ENCODE peak calls at places on chromosome 14, in ten cellular contexts. F, J, C, O, N, L, D, R, M and H are unnamed samples.
A peak's percentile ranks its signal among the peaks of the same experiment; 100 is the strongest.

GRCh38 chr14:57205953-57206352 is 62.8 kb downstream of the EXOC5 start:
- DNase-seq in C (no peak), O (no peak), N (no peak), M (no peak), F (no peak), R (no peak), D (no peak), L (no peak), J (no peak), H (no peak)

GRCh38 chr14:52052289-52052943 is 16.4 kb downstream of the NID2 start:
- DNase-seq in C (no peak), N (no peak), R (peak; percentile 78), L (no peak), D (peak; percentile 44), J (no peak), F (no peak), O (no peak), M (no peak), H (no peak)

GRCh38 chr14:78987006-78987405 is 816.8 kb downstream of the NRXN3 start:
- DNase-seq in J (no peak), C (no peak), L (no peak), M (no peak), O (no peak), D (no peak), R (no peak), F (no peak), N (no peak), H (no peak)

GRCh38 chr14:56143025-56143424 is 24.8 kb downstream of the PELI2 start:
- DNase-seq in R (no peak), D (no peak), L (no peak), O (no peak), F (no peak), C (no peak), M (no peak), N (no peak), J (no peak), H (no peak)

GRCh38 chr14:57833304-57833703 is 32.6 kb downstream of the SLC35F4 start:
- DNase-seq in J (peak; percentile 57), O (peak; percentile 85), R (no peak), D (peak; percentile 64), C (no peak), N (no peak), M (no peak), F (no peak), L (no peak), H (no peak)

GRCh38 chr14:24051162-24051788 is 534 bp upstream of the CARMIL3 start:
- DNase-seq in M (no peak), N (no peak), J (peak; percentile 78), L (no peak), C (peak; percentile 80), R (peak; percentile 68), O (peak; percentile 22), D (no peak), F (no peak), H (no peak)

GRCh38 chr14:73374218-73374617 is 84.1 kb downstream of the NUMB start:
- DNase-seq in L (no peak), O (no peak), J (no peak), D (no peak), F (no peak), R (no peak), C (no peak), N (no peak), M (no peak), H (no peak)

GRCh38 chr14:95498622-95499353 is 17.7 kb downstream of the SYNE3 start:
- DNase-seq in R (no peak), J (no peak), C (no peak), N (no peak), F (peak; percentile 45), O (peak; percentile 73), D (peak; percentile 27), M (no peak), L (no peak), H (no peak)

DNA sequence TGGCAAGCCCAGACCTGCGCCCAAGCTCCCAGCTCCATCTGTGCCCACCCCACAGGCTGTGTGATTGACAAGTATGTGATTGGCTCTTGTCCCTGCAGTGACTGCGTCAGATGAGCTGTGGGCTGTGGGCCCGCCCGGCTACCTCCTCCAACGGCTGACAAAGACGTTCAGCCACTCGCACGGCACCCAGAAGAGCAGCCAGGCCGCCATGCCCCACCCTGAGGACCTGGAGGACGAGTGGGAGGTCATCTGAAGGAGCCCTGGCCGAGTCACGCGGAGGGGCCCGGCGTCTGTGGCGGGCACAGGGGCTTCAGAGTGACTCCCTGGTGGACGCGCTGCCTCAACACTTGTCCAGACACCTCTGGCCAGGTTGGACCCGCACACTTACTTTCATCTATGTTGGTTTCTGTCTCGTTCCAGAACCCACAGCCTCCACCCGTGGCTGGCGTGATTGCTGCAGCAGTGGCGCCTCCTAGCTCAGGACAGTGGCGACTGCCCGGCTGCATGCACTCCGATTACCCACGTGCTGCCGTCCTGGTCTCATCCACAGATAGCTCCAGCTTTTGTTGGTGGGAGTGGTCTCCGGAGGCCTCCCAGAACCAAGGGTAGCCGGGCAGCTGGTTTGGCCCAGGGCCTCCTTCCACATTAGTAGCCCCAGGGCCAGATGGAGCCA is 11.4 kb downstream of the ANKRD9 start:
- DNase-seq in R (no peak), C (no peak), O (no peak), J (peak; percentile 86), F (no peak), D (no peak), N (peak; percentile 56), M (no peak), L (peak; percentile 76), H (no peak)
- TF ChIP-seq CTCF in R (no peak), C (no peak), O (no peak), J (peak; percentile 76), F (no peak), D (no peak), N (no peak), M (no peak), L (no peak), H (no peak)

DNA sequence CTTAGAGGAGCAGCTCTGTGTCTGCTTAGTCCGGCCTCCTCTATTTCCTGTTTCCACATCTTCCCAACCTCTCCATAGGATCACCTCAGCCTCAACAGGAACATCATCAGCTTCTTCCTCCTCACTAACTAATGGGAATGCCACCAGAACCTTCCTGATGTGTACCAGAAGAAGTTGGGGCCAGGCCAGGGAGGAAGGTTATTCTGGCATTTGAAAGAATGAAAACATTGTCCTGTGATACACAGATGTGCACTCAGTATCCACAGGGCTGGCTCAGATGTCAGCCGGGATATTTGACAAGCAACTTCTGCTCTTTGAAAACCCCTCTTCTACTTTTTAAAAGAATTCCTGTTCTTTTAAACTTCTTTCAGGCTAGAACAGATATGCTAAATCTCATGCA is 63.6 kb downstream of the TMEM30B start:
- DNase-seq in C (no peak), L (no peak), N (no peak), D (no peak), R (no peak), O (no peak), F (no peak), J (no peak), M (no peak), H (no peak)
- H3K4me1 ChIP-seq in C (no peaks in the 10 kb centered on the region), L (no peaks in the 10 kb centered on the region), N (no peaks in the 10 kb centered on the region), D (peaks cover 53% of the 10 kb centered on the region), R (no peaks in the 10 kb centered on the region), O (no peaks in the 10 kb centered on the region), F (no peaks in the 10 kb centered on the region), J (no peaks in the 10 kb centered on the region), M (no peaks in the 10 kb centered on the region), H (peaks cover 16% of the 10 kb centered on the region)

DNA sequence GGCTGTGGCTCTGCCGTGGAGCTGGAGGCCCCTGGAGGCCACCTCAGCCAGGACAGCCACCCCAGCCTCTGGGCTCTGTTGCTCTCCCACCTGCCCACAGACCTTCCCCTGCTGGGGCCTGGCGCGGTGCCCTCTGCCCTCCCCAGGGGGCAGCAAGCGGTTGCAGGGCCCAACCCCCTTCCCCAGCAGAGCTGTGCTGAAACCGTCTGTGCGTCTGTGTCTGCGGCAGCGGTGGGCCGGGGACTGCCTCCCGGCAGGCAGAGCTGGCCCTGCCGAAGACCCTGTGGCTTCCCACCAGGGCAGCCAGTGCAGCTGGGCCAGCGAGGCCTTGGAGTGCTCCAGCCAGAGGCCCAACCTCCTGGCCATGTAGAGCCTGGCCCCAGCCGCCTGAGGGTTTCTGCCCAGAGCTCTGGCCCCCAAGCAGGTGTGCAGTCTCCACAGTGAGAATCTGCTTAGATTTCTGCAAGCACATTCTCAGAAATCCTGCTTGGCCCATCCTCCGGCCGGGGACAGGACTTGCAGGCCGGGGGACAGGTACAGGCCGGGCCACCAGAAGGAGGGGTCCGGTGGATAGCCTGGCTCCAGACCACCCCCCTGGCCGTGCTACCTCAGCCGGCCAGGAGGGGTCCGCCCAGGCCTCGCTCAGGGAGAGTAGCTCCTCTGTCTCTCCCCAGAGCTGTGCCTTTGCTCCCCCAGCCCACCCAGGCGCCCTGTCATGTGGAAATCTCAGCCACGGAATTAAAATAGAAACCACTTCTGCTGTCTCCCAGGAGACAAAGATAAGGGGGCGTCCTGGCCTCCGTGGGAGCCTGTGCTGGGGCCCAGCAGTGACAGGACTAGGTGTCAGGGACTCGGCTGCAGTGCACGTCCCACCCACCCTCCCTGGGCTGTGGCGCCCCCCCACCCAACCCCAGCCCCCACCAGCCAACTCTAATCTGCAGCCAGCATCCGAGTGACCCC is 3.5 kb upstream of the CRIP2 start:
- DNase-seq in O (no peak), F (no peak), N (no peak), R (no peak), L (peak; percentile 84), C (no peak), M (no peak), J (peak; percentile 81), D (no peak), H (peak; percentile 78)
- TF ChIP-seq CTCF in O (no peak), F (no peak), N (no peak), R (no peak), L (no peak), C (no peak), M (no peak), J (peak; percentile 64), D (no peak), H (peak; percentile 44)

GRCh38 chr14:50795909-50796308 is 35.1 kb downstream of the NIN start:
- DNase-seq in F (no peak), R (no peak), J (no peak), C (no peak), L (no peak), M (no peak), O (no peak), D (no peak), N (no peak), H (no peak)

GRCh38 chr14:50796391-50796790 is 34.6 kb downstream of the NIN start:
- DNase-seq in N (no peak), O (no peak), C (no peak), L (no peak), J (no peak), R (no peak), D (no peak), F (no peak), M (no peak), H (no peak)

GRCh38 chr14:50795127-50795526 is 35.8 kb downstream of the NIN start:
- DNase-seq in L (no peak), D (no peak), J (no peak), N (no peak), O (no peak), F (no peak), M (no peak), R (no peak), C (no peak), H (no peak)

GRCh38 chr14:50798048-50798421 is 32.9 kb downstream of the NIN start:
- DNase-seq in L (no peak), J (no peak), M (no peak), N (no peak), D (no peak), F (no peak), R (no peak), O (no peak), C (no peak), H (no peak)

DNA sequence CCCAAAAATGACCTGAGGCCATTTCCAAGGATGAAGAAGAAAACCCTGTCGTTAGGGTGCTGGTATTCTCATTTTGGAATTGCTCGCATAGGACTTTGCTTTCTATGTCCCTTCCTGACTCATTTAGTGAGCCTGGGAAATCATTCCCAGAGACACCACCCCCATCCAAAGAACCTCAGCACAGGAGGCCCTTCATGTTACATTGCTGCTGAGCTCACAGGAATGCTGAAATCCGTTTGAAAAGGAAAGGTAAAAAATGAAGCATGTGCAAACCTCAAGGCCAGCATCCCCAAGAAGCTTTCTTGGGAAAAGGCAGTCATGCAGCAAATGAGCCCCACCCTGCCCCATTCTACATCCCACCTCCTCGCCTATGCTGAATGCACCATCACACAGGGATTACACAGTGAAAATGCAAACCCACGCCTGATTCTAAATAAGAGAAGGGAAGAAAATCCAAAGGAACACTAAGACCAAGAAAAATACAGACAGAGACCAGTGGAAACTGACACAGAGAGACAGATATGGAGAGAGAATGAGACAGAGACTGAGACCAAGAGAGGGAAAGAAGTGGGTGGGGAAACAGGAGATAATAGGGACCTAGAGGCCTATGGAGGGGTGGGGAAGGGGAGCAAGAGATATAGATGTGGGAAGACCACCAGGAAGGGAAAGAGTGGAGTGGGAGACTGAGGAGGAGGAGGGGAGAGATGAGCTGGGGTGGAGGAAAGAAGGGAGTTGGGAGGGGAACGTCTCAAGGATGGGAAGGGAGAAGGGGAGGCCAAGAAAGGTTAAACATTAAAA is 33.5 kb downstream of the NIN start:
- DNase-seq in D (no peak), M (no peak), N (no peak), R (no peak), F (no peak), C (no peak), L (no peak), J (no peak), O (no peak), H (no peak)
- H3K4me1 ChIP-seq in D (peaks cover 13% of the 10 kb centered on the region), M (no peaks in the 10 kb centered on the region), N (no peaks in the 10 kb centered on the region), R (no peaks in the 10 kb centered on the region), F (peaks cover 50% of the 10 kb centered on the region), C (no peaks in the 10 kb centered on the region), L (no peaks in the 10 kb centered on the region), J (no peaks in the 10 kb centered on the region), O (no peaks in the 10 kb centered on the region), H (peaks cover 11% of the 10 kb centered on the region)